ENCODE peak calls at places on chromosomes 5 and 9, in four cellular contexts. Y, O, Q and W are unnamed samples.

GRCh38 chr9:35729700-35730485 is 2.1 kb downstream of the TLN1 start:
- DNase-seq in Y (no peak), Q (no peak), O (peak), W (peak)

GRCh38 chr5:79936644-79937216 is 54.3 kb downstream of the MTX3 start:
- DNase-seq in Y (no peak), Q (no peak), O (no peak), W (no peak)

GRCh38 chr9:134205636-134206316 is 41.4 kb upstream of the RNU6ATAC start:
- DNase-seq in Y (no peak), O (no peak), Q (no peak), W (peak)

GRCh38 chr5:32276173-32276853 is 36.4 kb downstream of the MTMR12 start:
- DNase-seq in Y (no peak), O (no peak), Q (no peak), W (peak)

GRCh38 chr5:149641000-149641576 is 59.8 kb downstream of the ARHGEF37 start:
- DNase-seq in O (no peak), Y (no peak), Q (no peak), W (no peak)

GRCh38 chr5:60703944-60704343 is 4.0 kb upstream of the DEPDC1B start:
- DNase-seq in O (no peak), Q (no peak), Y (no peak), W (no peak)

GRCh38 chr9:109264865-109265532 is 55.9 kb downstream of the EPB41L4B start:
- DNase-seq in O (no peak), Y (no peak), Q (no peak), W (no peak)

GRCh38 chr5:218457-219289 is 553 bp downstream of the SDHA start:
- DNase-seq in Y (peak), Q (peak), O (no peak), W (peak)

GRCh38 chr9:7216004-7216821 is 458.4 kb downstream of the KDM4C start:
- DNase-seq in O (no peak), Y (peak), Q (no peak), W (no peak)

GRCh38 chr9:95729066-95729465 is 146.4 kb upstream of the ERCC6L2 start:
- DNase-seq in Q (no peak), O (no peak), Y (no peak), W (no peak)

GRCh38 chr9:114155967-114156294 is 594 bp downstream of the COL27A1 start:
- DNase-seq in O (no peak), Q (no peak), Y (no peak), W (no peak)

GRCh38 chr9:126671381-126671831 is 57.7 kb downstream of the LMX1B start:
- DNase-seq in Y (no peak), O (no peak), Q (no peak), W (no peak)

GRCh38 chr5:75023368-75024159 is 28.8 kb downstream of the GCNT4 start:
- DNase-seq in O (no peak), Y (no peak), Q (no peak), W (no peak)

GRCh38 chr5:307306-307705 is 14.2 kb upstream of the AHRR start:
- DNase-seq in Q (no peak), O (no peak), Y (no peak), W (no peak)

GRCh38 chr9:2655411-2655901 is 33.9 kb downstream of the VLDLR start:
- DNase-seq in Y (no peak), O (peak), Q (no peak), W (no peak)

GRCh38 chr5:159402328-159402727 is 72.0 kb upstream of the IL12B start:
- DNase-seq in Y (no peak), O (no peak), Q (no peak), W (no peak)

GRCh38 chr5:102902647-102903046 is 147.5 kb downstream of the PAM start:
- DNase-seq in Y (no peak), O (no peak), Q (no peak), W (no peak)

GRCh38 chr5:119398713-119399492 is 43.1 kb downstream of the TNFAIP8 start:
- DNase-seq in Y (no peak), O (no peak), Q (no peak), W (no peak)

GRCh38 chr5:152547202-152547601 is 142.1 kb upstream of the NMUR2 start:
- DNase-seq in O (no peak), Q (no peak), Y (no peak), W (no peak)

GRCh38 chr5:73768-74502 is 18.0 kb upstream of the PLEKHG4B start:
- DNase-seq in Y (no peak), O (no peak), Q (no peak), W (no peak)

GRCh38 chr5:137666109-137666850 is 69.6 kb downstream of the KLHL3 start:
- DNase-seq in O (no peak), Q (peak), Y (no peak), W (peak)

GRCh38 chr5:79495311-79495710 is 18.6 kb downstream of the HOMER1 start:
- DNase-seq in Y (no peak), Q (no peak), O (no peak), W (no peak)

GRCh38 chr5:79225026-79225425 is 10.9 kb upstream of the JMY start:
- DNase-seq in Q (no peak), Y (no peak), O (no peak), W (no peak)

GRCh38 chr5:148632280-148632679 is 22.0 kb downstream of the HTR4 start:
- DNase-seq in O (no peak), Q (no peak), Y (no peak), W (no peak)